ENCODE peak calls at places on chromosomes 7 and 10, in four cellular contexts. D is right lobe of liver, J is transverse colon, E is AG09309. I is an unnamed sample.

GRCh38 chr7:95330194-95331003 is 6.1 kb upstream of the PON1 start:
- DNase-seq in D (no peak), J (no peak), E (no peak), I (peak; percentile 37)

GRCh38 chr10:48634198-48634983 is 29.5 kb upstream of the ARHGAP22 start:
- DNase-seq in E (peak; percentile 89), D (no peak), J (peak; percentile 56), I (peak; percentile 96)

GRCh38 chr7:3461923-3462322 is 160.9 kb downstream of the SDK1 start:
- DNase-seq in E (no peak), D (no peak), J (no peak), I (no peak)

GRCh38 chr7:73920406-73921134 is 59.6 kb downstream of the TMEM270 start:
- DNase-seq in E (no peak), J (no peak), D (no peak), I (no peak)

GRCh38 chr7:876972-877311 is 588 bp downstream of the GET4 start:
- DNase-seq in D (no peak), E (no peak), J (no peak), I (no peak)

GRCh38 chr7:140534743-140535142 is 55.4 kb upstream of the MKRN1 start:
- DNase-seq in E (no peak), D (no peak), J (no peak), I (peak; percentile 43)

GRCh38 chr10:75572478-75572877 is 141.1 kb downstream of the LRMDA start:
- DNase-seq in J (no peak), E (no peak), D (no peak), I (no peak)

GRCh38 chr7:20798081-20798693 is 11.5 kb upstream of the SP8 start:
- DNase-seq in J (peak; percentile 69), E (no peak), D (peak; percentile 79), I (no peak)

GRCh38 chr7:149261321-149261828 is 621 bp upstream of the ZNF783 start:
- DNase-seq in E (peak; percentile 14), D (no peak), J (no peak), I (peak; percentile 71)

DNA sequence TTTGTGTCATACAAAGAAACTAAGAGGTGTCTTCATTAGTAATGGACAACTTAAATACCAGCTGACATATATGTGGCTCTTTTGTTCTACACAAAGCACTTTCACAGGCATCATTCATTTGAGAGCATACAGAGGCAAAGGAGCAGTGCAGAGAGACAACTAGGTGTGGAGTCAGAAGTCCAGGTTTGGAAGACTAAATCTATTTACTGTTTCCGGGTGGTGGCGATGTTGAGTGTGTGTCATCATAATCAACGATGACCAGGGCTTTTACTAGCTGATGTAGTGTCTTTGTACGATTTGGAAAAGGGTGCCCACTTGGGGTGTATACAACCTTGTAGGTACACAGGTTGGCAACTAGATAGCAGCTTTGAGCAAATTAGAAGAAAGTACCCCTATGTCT is 195.5 kb upstream of the CCDC6 start:
- DNase-seq in E (no peak), J (no peak), D (no peak), I (no peak)
- TF ChIP-seq CTCF in E (no peak), J (no peak), D (no peak), I (no peak)

DNA sequence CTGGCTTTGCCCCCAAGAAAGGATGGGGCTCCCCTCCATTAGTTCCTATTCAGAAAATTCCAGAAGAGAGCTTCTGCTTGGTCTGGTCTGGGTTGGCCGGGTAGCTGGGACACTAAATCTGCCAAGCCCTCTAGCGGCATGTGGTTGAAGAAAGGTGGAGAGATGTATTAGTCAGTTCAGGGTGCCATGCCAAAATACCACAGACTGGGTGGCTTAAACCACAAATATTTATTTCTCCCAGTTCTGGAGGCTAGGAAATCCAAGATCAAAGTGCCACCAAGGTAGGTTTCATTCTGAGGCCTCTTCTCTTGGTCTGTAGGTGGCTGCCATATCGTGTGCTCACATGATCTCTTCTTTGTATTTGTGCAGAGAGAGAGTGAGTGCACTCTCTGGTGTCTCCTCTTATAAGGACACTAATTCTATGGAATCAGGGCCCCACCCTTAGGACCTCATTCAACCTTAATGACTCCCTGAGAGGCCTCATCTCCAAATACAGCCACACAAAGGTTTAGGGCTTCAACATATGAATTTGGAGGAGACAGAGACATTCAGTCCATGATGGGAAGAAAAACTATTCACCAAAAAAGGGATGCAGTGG is 38.7 kb upstream of the MTPAP start:
- DNase-seq in D (no peak), J (no peak), E (no peak), I (peak; percentile 45)
- TF ChIP-seq CTCF in D (no peak), J (no peak), E (peak; percentile 38), I (peak; percentile 21)

GRCh38 chr10:112539340-112539739 is 92.3 kb downstream of the VTI1A start:
- DNase-seq in D (no peak), E (no peak), J (no peak), I (peak; percentile 31)
- TF ChIP-seq CTCF in D (no peak), E (no peak), J (no peak), I (no peak)

GRCh38 chr7:105364748-105365147 is 24.0 kb downstream of the SRPK2 start:
- DNase-seq in D (no peak), J (no peak), E (no peak), I (no peak)
- TF ChIP-seq CTCF in D (no peak), J (no peak), E (no peak), I (no peak)

GRCh38 chr7:35508623-35509400 is 186.1 kb downstream of the HERPUD2 start:
- DNase-seq in D (no peak), E (no peak), J (no peak), I (no peak)
- TF ChIP-seq CTCF in D (no peak), E (no peak), J (no peak), I (no peak)

DNA sequence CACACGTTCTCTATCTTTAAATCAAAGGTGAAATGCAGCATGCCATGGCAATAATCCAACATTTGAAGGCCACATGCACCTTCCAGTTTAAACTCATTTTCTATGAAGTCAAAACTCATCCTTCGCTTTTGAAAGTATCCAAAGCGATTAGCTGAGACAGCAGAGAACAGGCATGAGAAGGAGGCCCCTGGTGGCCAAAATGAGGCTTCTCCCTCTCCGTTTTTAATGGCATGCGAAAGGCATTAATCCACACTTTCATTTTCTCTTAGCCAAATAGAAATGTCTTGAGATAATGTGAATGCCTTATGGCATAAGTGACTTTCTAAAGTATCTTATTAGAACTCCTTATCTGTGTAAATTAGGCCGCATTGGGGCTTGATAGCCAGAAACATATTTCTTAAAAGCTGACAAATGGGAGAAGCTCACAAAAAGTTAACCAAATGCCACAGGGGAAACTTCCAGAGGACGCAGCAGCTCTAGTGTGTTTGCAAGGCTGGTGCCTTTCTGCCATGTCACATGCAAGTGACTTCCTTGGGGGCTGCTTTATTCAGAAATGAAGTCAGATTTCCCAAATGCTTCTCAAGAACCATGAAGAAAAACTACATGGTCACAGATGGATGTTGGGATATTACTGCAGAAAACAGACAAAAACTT is 1189.6 kb downstream of the SORCS1 start:
- DNase-seq in E (no peak), J (no peak), D (peak; percentile 30), I (peak; percentile 11)
- TF ChIP-seq CTCF in E (peak; percentile 15), J (peak; percentile 30), D (peak; percentile 73), I (peak; percentile 53)

GRCh38 chr7:23469150-23469960 is 936 bp downstream of the IGF2BP3 start:
- DNase-seq in E (no peak), D (no peak), J (no peak), I (no peak)
- TF ChIP-seq CTCF in E (no peak), D (no peak), J (no peak), I (no peak)

I was measured in fibroblast of mammary gland.